ENCODE peak calls at places on chromosomes 4 and X, in six cellular contexts. One of them, this sample, is unnamed. For H3K9me3 and H3K4me1, the result is how much of the 10 kb centered on the place peaks cover.

GRCh38 chrX:137569470-137569891 is 3.6 kb downstream of the ZIC3 start:
- DNase-seq in fibroblast of lung: no peak
- DNase-seq in neuronal stem cell: no peak
- DNase-seq in H9: no peak
- DNase-seq in endothelial cell of umbilical vein: no peak
- DNase-seq in upper lobe of right lung: no peak
- DNase-seq in this sample: no peak

GRCh38 chr4:170047774-170048354 is 21.7 kb upstream of the MFAP3L start:
- DNase-seq in upper lobe of right lung: no peak
- DNase-seq in neuronal stem cell: peak
- DNase-seq in H9: no peak
- DNase-seq in fibroblast of lung: peak
- DNase-seq in endothelial cell of umbilical vein: peak
- DNase-seq in this sample: peak

GRCh38 chr4:170058745-170059144 is 31.0 kb downstream of the AADAT start:
- DNase-seq in H9: no peak
- DNase-seq in neuronal stem cell: no peak
- DNase-seq in upper lobe of right lung: no peak
- DNase-seq in endothelial cell of umbilical vein: no peak
- DNase-seq in fibroblast of lung: no peak
- DNase-seq in this sample: no peak

GRCh38 chr4:99483636-99484035 is 27.2 kb upstream of the C4orf17 start:
- DNase-seq in neuronal stem cell: no peak
- DNase-seq in H9: no peak
- DNase-seq in upper lobe of right lung: no peak
- DNase-seq in endothelial cell of umbilical vein: no peak
- DNase-seq in fibroblast of lung: peak
- DNase-seq in this sample: no peak

GRCh38 chr4:106795326-106795725 is 240.8 kb downstream of the DKK2 start:
- DNase-seq in upper lobe of right lung: no peak
- DNase-seq in neuronal stem cell: no peak
- DNase-seq in endothelial cell of umbilical vein: no peak
- DNase-seq in H9: no peak
- DNase-seq in fibroblast of lung: no peak
- DNase-seq in this sample: no peak

GRCh38 chr4:30717208-30718020 is 2.8 kb upstream of the PCDH7 start:
- DNase-seq in endothelial cell of umbilical vein: peak
- DNase-seq in H9: peak
- DNase-seq in fibroblast of lung: peak
- DNase-seq in neuronal stem cell: peak
- DNase-seq in upper lobe of right lung: peak
- DNase-seq in this sample: no peak

GRCh38 chrX:80879916-80880315 is 70.2 kb upstream of the BRWD3 start:
- DNase-seq in endothelial cell of umbilical vein: no peak
- DNase-seq in H9: no peak
- DNase-seq in neuronal stem cell: no peak
- DNase-seq in fibroblast of lung: peak
- DNase-seq in upper lobe of right lung: no peak
- DNase-seq in this sample: no peak

GRCh38 chrX:68658530-68658929 is 11.1 kb downstream of the STARD8 start:
- DNase-seq in fibroblast of lung: no peak
- DNase-seq in upper lobe of right lung: no peak
- DNase-seq in H9: no peak
- DNase-seq in endothelial cell of umbilical vein: no peak
- DNase-seq in neuronal stem cell: no peak
- DNase-seq in this sample: no peak

GRCh38 chrX:9885150-9885549 is 82.0 kb upstream of the CLDN34 start:
- DNase-seq in fibroblast of lung: peak
- DNase-seq in endothelial cell of umbilical vein: peak
- DNase-seq in H9: peak
- DNase-seq in upper lobe of right lung: peak
- DNase-seq in neuronal stem cell: no peak
- DNase-seq in this sample: peak

GRCh38 chr4:147589586-147589985 is 27.6 kb upstream of the TMEM184C start:
- DNase-seq in neuronal stem cell: no peak
- DNase-seq in H9: no peak
- DNase-seq in endothelial cell of umbilical vein: no peak
- DNase-seq in fibroblast of lung: no peak
- DNase-seq in upper lobe of right lung: no peak
- DNase-seq in this sample: no peak

GRCh38 chr4:68319040-68319439 is 30.9 kb downstream of the YTHDC1 start:
- DNase-seq in upper lobe of right lung: no peak
- DNase-seq in endothelial cell of umbilical vein: no peak
- DNase-seq in fibroblast of lung: no peak
- DNase-seq in neuronal stem cell: no peak
- DNase-seq in H9: no peak
- DNase-seq in this sample: no peak

GRCh38 chr4:242121-242848 is 63.0 kb downstream of the ZNF732 start:
- DNase-seq in endothelial cell of umbilical vein: peak
- DNase-seq in fibroblast of lung: peak
- DNase-seq in neuronal stem cell: no peak
- DNase-seq in upper lobe of right lung: peak
- DNase-seq in H9: peak
- DNase-seq in this sample: no peak

GRCh38 chr4:244471-244870 is 60.8 kb downstream of the ZNF732 start:
- DNase-seq in fibroblast of lung: peak
- DNase-seq in endothelial cell of umbilical vein: peak
- DNase-seq in neuronal stem cell: no peak
- DNase-seq in upper lobe of right lung: no peak
- DNase-seq in H9: peak
- DNase-seq in this sample: no peak

GRCh38 chr4:243407-243806 is 61.9 kb downstream of the ZNF732 start:
- DNase-seq in endothelial cell of umbilical vein: no peak
- DNase-seq in H9: no peak
- DNase-seq in upper lobe of right lung: no peak
- DNase-seq in neuronal stem cell: no peak
- DNase-seq in fibroblast of lung: no peak
- DNase-seq in this sample: no peak
- H3K9me3 ChIP-seq in endothelial cell of umbilical vein: under half
- H3K9me3 ChIP-seq in H9: under half
- H3K9me3 ChIP-seq in upper lobe of right lung: under half
- H3K9me3 ChIP-seq in neuronal stem cell: half or more
- H3K9me3 ChIP-seq in fibroblast of lung: under half
- H3K9me3 ChIP-seq in this sample: under half

DNA sequence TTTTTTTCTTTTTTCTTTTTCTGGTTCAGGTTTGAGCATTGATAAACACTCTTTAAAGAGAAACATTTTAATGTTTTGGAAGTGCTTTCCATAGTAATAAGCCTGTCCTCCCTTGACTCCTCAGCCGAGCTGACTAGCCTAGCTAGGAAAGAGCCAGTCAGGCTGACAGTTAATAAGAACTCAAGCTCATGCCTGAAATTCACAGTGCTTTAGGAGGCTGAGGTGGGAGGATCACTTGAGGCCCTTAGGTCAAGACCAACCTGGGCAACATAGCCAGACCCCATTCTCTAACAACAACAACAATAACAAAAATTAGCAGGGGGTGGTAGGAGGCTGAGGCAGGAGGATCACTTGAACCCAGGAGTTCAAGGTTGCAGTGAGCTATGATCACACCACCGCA is 53.4 kb upstream of the ZCCHC13 start:
- DNase-seq in H9: no peak
- DNase-seq in neuronal stem cell: no peak
- DNase-seq in upper lobe of right lung: no peak
- DNase-seq in fibroblast of lung: no peak
- DNase-seq in endothelial cell of umbilical vein: no peak
- DNase-seq in this sample: no peak
- H3K4me1 ChIP-seq in H9: under half
- H3K4me1 ChIP-seq in neuronal stem cell: under half
- H3K4me1 ChIP-seq in upper lobe of right lung: under half
- H3K4me1 ChIP-seq in fibroblast of lung: under half
- H3K4me1 ChIP-seq in endothelial cell of umbilical vein: half or more
- H3K4me1 ChIP-seq in this sample: under half

GRCh38 chr4:19492611-19493010 is 759.1 kb upstream of the SLIT2 start:
- DNase-seq in fibroblast of lung: peak
- DNase-seq in endothelial cell of umbilical vein: no peak
- DNase-seq in upper lobe of right lung: no peak
- DNase-seq in neuronal stem cell: no peak
- DNase-seq in H9: no peak
- DNase-seq in this sample: no peak

GRCh38 chr4:19497692-19498091 is 754.0 kb upstream of the SLIT2 start:
- DNase-seq in neuronal stem cell: no peak
- DNase-seq in upper lobe of right lung: no peak
- DNase-seq in fibroblast of lung: no peak
- DNase-seq in H9: no peak
- DNase-seq in endothelial cell of umbilical vein: no peak
- DNase-seq in this sample: no peak

GRCh38 chr4:19494958-19495357 is 756.7 kb upstream of the SLIT2 start:
- DNase-seq in H9: no peak
- DNase-seq in fibroblast of lung: peak
- DNase-seq in neuronal stem cell: no peak
- DNase-seq in upper lobe of right lung: no peak
- DNase-seq in endothelial cell of umbilical vein: no peak
- DNase-seq in this sample: no peak

GRCh38 chr4:19496752-19497151 is 755.0 kb upstream of the SLIT2 start:
- DNase-seq in fibroblast of lung: no peak
- DNase-seq in endothelial cell of umbilical vein: no peak
- DNase-seq in upper lobe of right lung: no peak
- DNase-seq in neuronal stem cell: no peak
- DNase-seq in H9: no peak
- DNase-seq in this sample: no peak
- H3K9me3 ChIP-seq in fibroblast of lung: under half
- H3K9me3 ChIP-seq in endothelial cell of umbilical vein: under half
- H3K9me3 ChIP-seq in upper lobe of right lung: under half
- H3K9me3 ChIP-seq in neuronal stem cell: under half
- H3K9me3 ChIP-seq in H9: under half
- H3K9me3 ChIP-seq in this sample: under half

GRCh38 chr4:140098481-140099132 is 55.4 kb downstream of the MAML3 start:
- DNase-seq in fibroblast of lung: peak
- DNase-seq in neuronal stem cell: no peak
- DNase-seq in upper lobe of right lung: no peak
- DNase-seq in H9: no peak
- DNase-seq in endothelial cell of umbilical vein: peak
- DNase-seq in this sample: no peak
- H3K4me1 ChIP-seq in fibroblast of lung: under half
- H3K4me1 ChIP-seq in neuronal stem cell: under half
- H3K4me1 ChIP-seq in upper lobe of right lung: half or more
- H3K4me1 ChIP-seq in H9: under half
- H3K4me1 ChIP-seq in endothelial cell of umbilical vein: half or more
- H3K4me1 ChIP-seq in this sample: under half

DNA sequence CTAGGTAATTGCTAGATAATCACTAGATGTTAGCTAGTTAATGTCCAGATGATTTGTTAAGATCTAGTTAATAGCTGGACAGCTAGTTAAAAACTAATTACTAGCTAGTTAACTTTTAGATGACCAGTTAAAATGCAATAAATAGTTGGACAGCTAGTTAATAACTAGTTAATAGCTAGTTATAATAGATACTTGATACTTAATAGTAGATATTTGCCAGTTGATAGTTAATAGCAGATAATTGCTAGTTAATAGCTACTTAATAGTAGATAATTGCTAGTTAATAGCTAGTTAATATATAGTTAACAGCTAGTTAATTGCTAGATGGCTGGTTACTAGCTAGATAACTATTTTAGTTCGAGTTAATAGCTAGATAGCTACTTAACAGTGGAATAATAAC is 631.4 kb upstream of the CT83 start:
- DNase-seq in upper lobe of right lung: no peak
- DNase-seq in fibroblast of lung: no peak
- DNase-seq in neuronal stem cell: no peak
- DNase-seq in H9: no peak
- DNase-seq in endothelial cell of umbilical vein: no peak
- DNase-seq in this sample: no peak
- H3K9me3 ChIP-seq in upper lobe of right lung: under half
- H3K9me3 ChIP-seq in fibroblast of lung: under half
- H3K9me3 ChIP-seq in neuronal stem cell: under half
- H3K9me3 ChIP-seq in H9: under half
- H3K9me3 ChIP-seq in endothelial cell of umbilical vein: under half
- H3K9me3 ChIP-seq in this sample: under half

GRCh38 chr4:128821151-128821550 is 11.7 kb downstream of the JADE1 start:
- DNase-seq in endothelial cell of umbilical vein: no peak
- DNase-seq in neuronal stem cell: no peak
- DNase-seq in fibroblast of lung: no peak
- DNase-seq in upper lobe of right lung: no peak
- DNase-seq in H9: no peak
- DNase-seq in this sample: no peak
- H3K4me1 ChIP-seq in endothelial cell of umbilical vein: under half
- H3K4me1 ChIP-seq in neuronal stem cell: under half
- H3K4me1 ChIP-seq in fibroblast of lung: under half
- H3K4me1 ChIP-seq in upper lobe of right lung: under half
- H3K4me1 ChIP-seq in H9: under half
- H3K4me1 ChIP-seq in this sample: under half

GRCh38 chrX:77167993-77168392 is 279.2 kb upstream of the FGF16 start:
- DNase-seq in endothelial cell of umbilical vein: peak
- DNase-seq in fibroblast of lung: no peak
- DNase-seq in H9: no peak
- DNase-seq in upper lobe of right lung: no peak
- DNase-seq in neuronal stem cell: no peak
- DNase-seq in this sample: no peak
- H3K9me3 ChIP-seq in endothelial cell of umbilical vein: under half
- H3K9me3 ChIP-seq in fibroblast of lung: under half
- H3K9me3 ChIP-seq in H9: under half
- H3K9me3 ChIP-seq in upper lobe of right lung: under half
- H3K9me3 ChIP-seq in neuronal stem cell: under half
- H3K9me3 ChIP-seq in this sample: under half

DNA sequence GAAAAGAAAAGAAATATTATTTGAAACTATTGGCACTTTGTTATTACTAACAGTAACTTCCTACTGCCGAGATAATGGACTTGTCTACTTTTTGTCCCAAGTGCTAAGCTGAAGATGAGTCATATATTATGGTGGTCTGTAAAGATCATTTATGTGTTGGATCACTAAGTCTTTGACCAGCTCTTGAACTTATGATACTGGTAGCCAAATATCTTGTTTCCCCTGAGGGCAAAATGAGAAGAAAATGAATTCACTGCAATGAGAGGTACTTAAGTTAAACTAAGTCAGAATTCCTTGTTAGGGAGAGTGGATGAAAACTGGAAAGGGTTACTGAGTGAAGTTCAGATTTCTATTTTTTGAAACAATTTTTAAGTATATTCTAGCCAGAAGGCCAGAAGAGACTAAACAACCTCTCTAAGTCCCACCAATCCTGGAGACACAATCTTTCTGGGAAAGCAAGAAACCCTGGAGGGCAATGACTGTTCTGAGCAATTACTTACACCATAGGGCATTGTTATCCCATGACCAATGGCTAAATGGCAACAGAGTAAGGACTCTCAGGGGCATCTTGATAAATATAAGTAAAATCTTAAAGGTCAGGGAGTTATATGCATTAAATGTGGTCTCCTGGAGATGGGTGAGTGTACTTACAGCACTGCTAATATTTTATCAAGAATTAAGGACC is 287.7 kb downstream of the STIM2 start:
- DNase-seq in fibroblast of lung: peak
- DNase-seq in endothelial cell of umbilical vein: no peak
- DNase-seq in upper lobe of right lung: no peak
- DNase-seq in neuronal stem cell: no peak
- DNase-seq in H9: no peak
- DNase-seq in this sample: no peak
- H3K4me1 ChIP-seq in fibroblast of lung: under half
- H3K4me1 ChIP-seq in endothelial cell of umbilical vein: under half
- H3K4me1 ChIP-seq in upper lobe of right lung: under half
- H3K4me1 ChIP-seq in neuronal stem cell: under half
- H3K4me1 ChIP-seq in H9: under half
- H3K4me1 ChIP-seq in this sample: under half

This sample was measured in gastrocnemius medialis.